ENCODE peak calls at places on chromosomes 1 and 21, in four cellular contexts. J is NB4, Z is HCT116, H is suprapubic skin. P is an unnamed sample.

GRCh38 chr21:46054447-46054846 is 43.5 kb upstream of the COL6A2 start:
- DNase-seq in J (no peak), Z (no peak), H (no peak), P (no peak)

GRCh38 chr1:12302798-12303447 is 73.1 kb downstream of the VPS13D start:
- DNase-seq in J (no peak), H (no peak), Z (no peak), P (no peak)

GRCh38 chr1:151472852-151473731 is 13.8 kb upstream of the POGZ start:
- DNase-seq in H (no peak), Z (no peak), J (peak), P (no peak)

GRCh38 chr1:15176120-15176519 is 22.6 kb downstream of the TMEM51 start:
- DNase-seq in Z (no peak), H (no peak), J (no peak), P (no peak)

GRCh38 chr1:28796321-28797213 is 15.4 kb upstream of the OPRD1 start:
- DNase-seq in J (no peak), H (no peak), Z (no peak), P (no peak)

GRCh38 chr1:18901952-18902522 is 318 bp downstream of the ALDH4A1 start:
- DNase-seq in Z (no peak), H (no peak), J (peak), P (no peak)

GRCh38 chr1:2553871-2554620 is 2.1 kb upstream of the TNFRSF14 start:
- DNase-seq in H (no peak), J (no peak), Z (no peak), P (no peak)

GRCh38 chr1:152411144-152411543 is 2.9 kb downstream of the CRNN start:
- DNase-seq in J (no peak), Z (no peak), H (no peak), P (no peak)

GRCh38 chr1:159554681-159555080 is 18.9 kb upstream of the OR10J5 start:
- DNase-seq in J (no peak), Z (no peak), H (no peak), P (no peak)

GRCh38 chr1:61618755-61619154 is 106.2 kb downstream of the TM2D1 start:
- DNase-seq in J (no peak), Z (no peak), H (no peak), P (no peak)

GRCh38 chr1:7383671-7384070 is 387.4 kb upstream of the VAMP3 start:
- DNase-seq in H (no peak), Z (no peak), J (no peak), P (no peak)

GRCh38 chr1:226733309-226733708 is 5.8 kb downstream of the ITPKB start:
- DNase-seq in J (no peak), H (no peak), Z (no peak), P (no peak)

GRCh38 chr1:226735576-226735975 is 3.5 kb downstream of the ITPKB start:
- DNase-seq in J (no peak), H (no peak), Z (no peak), P (no peak)

GRCh38 chr1:226736001-226736907 is 2.8 kb downstream of the ITPKB start:
- DNase-seq in H (no peak), Z (no peak), J (no peak), P (no peak)

GRCh38 chr1:226733876-226734414 is 5.1 kb downstream of the ITPKB start:
- DNase-seq in Z (no peak), J (no peak), H (no peak), P (no peak)

DNA sequence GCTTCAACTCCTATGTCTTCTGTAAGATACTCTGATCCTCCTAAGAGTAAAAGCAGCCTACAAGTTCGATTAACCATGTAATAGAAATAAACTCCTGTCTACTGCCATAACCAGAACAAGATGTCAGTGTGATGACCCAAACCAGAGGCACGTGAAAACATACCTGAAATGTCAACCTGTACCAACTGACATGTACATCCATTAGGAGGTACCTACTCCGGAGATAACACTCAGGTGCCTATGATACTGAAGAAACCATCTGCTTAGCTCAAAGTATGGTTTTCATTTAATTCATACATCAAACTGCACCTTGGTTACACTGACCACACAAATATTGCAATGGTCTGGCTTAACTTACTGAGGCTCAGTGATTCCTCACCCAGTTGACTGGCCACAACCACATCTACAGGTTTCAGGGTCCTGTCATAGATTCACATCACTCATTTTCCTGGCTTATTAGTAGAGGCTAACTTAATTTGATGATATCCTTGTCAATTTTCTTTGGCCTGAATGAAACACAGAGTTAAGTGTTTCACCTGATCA is 4.4 kb downstream of the ITPKB start:
- DNase-seq in Z (no peak), H (no peak), J (no peak), P (no peak)
- H3K4me3 ChIP-seq in Z (no peak), H (peak), J (peak), P (peak)

GRCh38 chr1:26162220-26162703 is 3.4 kb downstream of the FAM110D start:
- DNase-seq in H (no peak), Z (no peak), J (no peak), P (no peak)

GRCh38 chr1:26160527-26161407 is 1.9 kb downstream of the FAM110D start:
- DNase-seq in J (no peak), Z (no peak), H (no peak), P (no peak)

GRCh38 chr1:26163684-26164035 is 4.8 kb downstream of the FAM110D start:
- DNase-seq in J (no peak), H (no peak), Z (no peak), P (no peak)

GRCh38 chr1:26159113-26160039 is 497 bp downstream of the FAM110D start:
- DNase-seq in J (no peak), Z (no peak), H (no peak), P (no peak)

GRCh38 chr1:26161408-26162219 is 2.7 kb downstream of the FAM110D start:
- DNase-seq in Z (no peak), J (peak), H (no peak), P (no peak)
- TF ChIP-seq POLR2A in Z (no peak), J (no peak), H (no peak), P (no peak)

GRCh38 chr1:213279410-213279809 is 228.4 kb downstream of the RPS6KC1 start:
- DNase-seq in J (no peak), H (no peak), Z (no peak), P (no peak)
- H3K4me3 ChIP-seq in J (no peak), H (no peak), Z (no peak), P (no peak)

DNA sequence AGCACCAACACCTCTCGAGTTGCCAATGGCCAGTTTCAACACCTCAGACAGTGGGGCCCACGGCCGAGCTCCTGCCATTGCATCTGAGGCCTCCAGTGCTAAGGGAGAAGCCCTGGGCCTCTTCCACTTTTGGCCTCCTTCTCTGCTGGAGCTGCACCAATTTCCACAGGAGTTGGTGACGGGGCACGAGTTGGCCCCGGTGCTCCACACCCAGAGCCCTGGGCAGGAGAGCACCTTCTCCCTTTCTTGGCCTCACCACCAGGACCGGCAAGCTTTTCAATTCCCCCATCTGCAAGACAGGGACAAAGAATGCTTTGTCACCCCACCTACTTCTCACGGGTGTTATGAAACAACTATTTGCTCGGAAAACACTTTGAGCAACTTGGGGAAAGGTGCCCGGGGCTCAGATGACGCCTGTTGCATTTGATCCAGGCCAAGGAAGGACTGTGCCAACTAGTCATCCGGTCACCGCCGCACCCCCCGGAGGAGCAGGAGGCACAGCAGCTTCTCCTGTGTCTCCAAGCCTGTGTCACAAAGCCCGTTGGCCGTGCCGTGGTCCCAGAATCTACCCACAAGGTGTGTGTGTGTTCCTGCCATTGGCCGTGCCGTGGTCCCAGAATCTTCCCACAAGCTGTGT is 55.2 kb downstream of the TOMM20 start:
- DNase-seq in Z (no peak), H (peak), J (no peak), P (no peak)
- TF ChIP-seq POLR2A in Z (no peak), H (no peak), J (no peak), P (no peak)

GRCh38 chr21:44711327-44712202 is at the start of gene TSPEAR:
- DNase-seq in H (peak), Z (no peak), J (no peak), P (peak)
- H3K4me3 ChIP-seq in H (peak), Z (no peak), J (no peak), P (no peak)

DNA sequence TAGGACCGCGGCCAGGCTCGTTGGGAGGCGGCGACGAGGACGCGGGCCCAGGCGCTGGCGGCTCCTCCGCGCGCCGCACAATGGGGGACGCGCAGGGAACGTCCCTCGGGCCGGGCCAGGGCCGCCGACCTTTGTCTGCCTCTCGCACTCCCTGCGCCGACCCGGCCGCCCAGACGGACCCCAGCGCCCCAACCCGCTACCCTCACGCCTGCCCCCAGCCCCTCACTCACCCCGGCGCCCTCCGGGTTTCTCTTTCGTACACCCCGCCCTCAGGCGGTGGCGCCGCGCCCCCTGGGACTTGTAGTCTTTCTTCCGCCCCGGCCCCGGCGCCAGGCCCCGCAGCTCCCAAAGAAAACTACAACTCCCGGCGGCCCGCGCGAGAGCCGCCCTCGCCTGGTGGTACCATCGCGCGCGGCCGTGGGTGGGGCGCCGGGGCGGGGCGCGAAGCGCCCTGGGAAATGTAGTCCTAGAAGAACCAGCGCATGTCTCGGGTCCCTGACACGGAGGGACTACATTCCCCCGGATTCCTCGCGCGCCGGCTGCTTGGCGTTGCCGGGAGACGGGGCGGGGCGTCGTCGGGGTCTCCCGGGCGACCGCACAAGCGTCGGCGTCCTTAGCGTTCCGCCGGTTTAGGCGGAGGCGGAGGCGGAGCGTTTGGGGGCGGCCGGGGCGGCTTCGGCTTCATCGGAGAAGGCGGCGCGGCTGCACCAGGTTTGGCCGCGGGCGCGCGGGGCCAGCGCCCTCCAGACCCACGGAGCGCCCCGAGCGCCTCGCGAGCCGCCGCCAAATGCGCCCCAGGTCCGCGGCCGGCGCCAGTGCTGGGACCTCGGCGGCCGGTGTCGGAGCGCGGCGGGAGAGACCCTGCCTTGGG is at the start of gene C1orf159:
- DNase-seq in Z (peak), J (peak), H (peak), P (peak)
- TF ChIP-seq POLR2A in Z (no peak), J (peak), H (no peak), P (no peak)